ENCODE peak calls at places on chromosomes 3 and 15, in four cellular contexts. One of them, this sample, is unnamed.
A peak's percentile ranks its signal among the peaks of the same experiment; 100 is the strongest.

GRCh38 chr15:90934256-90934948 is 683 bp upstream of the UNC45A start:
- DNase-seq in stimulated activated CD8-positive, alpha-beta memory T cell treated with anti-CD3 and anti-CD28 coated beads, Interleukin-7, amount 100 ng/mL, for 1 hour: peak; percentile 67
- DNase-seq in activated CD4-positive, alpha-beta T cell treated with anti-CD3 and anti-CD28 coated beads, Interleukin-2, amount 10 ng/mL, durations not matched to agents 7 days and 5 days: peak; percentile 91
- DNase-seq in GM04504: no peak
- DNase-seq in this sample: peak; percentile 63

GRCh38 chr15:76346666-76347506 is 10.3 kb downstream of the ISL2 start:
- DNase-seq in stimulated activated CD8-positive, alpha-beta memory T cell treated with anti-CD3 and anti-CD28 coated beads, Interleukin-7, amount 100 ng/mL, for 1 hour: no peak
- DNase-seq in activated CD4-positive, alpha-beta T cell treated with anti-CD3 and anti-CD28 coated beads, Interleukin-2, amount 10 ng/mL, durations not matched to agents 7 days and 5 days: no peak
- DNase-seq in GM04504: no peak
- DNase-seq in this sample: no peak

GRCh38 chr3:146889616-146890015 is 284.5 kb upstream of the PLSCR5 start:
- DNase-seq in stimulated activated CD8-positive, alpha-beta memory T cell treated with anti-CD3 and anti-CD28 coated beads, Interleukin-7, amount 100 ng/mL, for 1 hour: no peak
- DNase-seq in activated CD4-positive, alpha-beta T cell treated with anti-CD3 and anti-CD28 coated beads, Interleukin-2, amount 10 ng/mL, durations not matched to agents 7 days and 5 days: no peak
- DNase-seq in GM04504: no peak
- DNase-seq in this sample: no peak

GRCh38 chr3:124762612-124763011 is 32.4 kb downstream of the UMPS start:
- DNase-seq in stimulated activated CD8-positive, alpha-beta memory T cell treated with anti-CD3 and anti-CD28 coated beads, Interleukin-7, amount 100 ng/mL, for 1 hour: no peak
- DNase-seq in activated CD4-positive, alpha-beta T cell treated with anti-CD3 and anti-CD28 coated beads, Interleukin-2, amount 10 ng/mL, durations not matched to agents 7 days and 5 days: no peak
- DNase-seq in GM04504: no peak
- DNase-seq in this sample: no peak

GRCh38 chr3:123026551-123027291 is 842 bp downstream of the SEMA5B start:
- DNase-seq in stimulated activated CD8-positive, alpha-beta memory T cell treated with anti-CD3 and anti-CD28 coated beads, Interleukin-7, amount 100 ng/mL, for 1 hour: no peak
- DNase-seq in activated CD4-positive, alpha-beta T cell treated with anti-CD3 and anti-CD28 coated beads, Interleukin-2, amount 10 ng/mL, durations not matched to agents 7 days and 5 days: no peak
- DNase-seq in GM04504: no peak
- DNase-seq in this sample: no peak

GRCh38 chr15:64883997-64884511 is 27.6 kb upstream of the ANKDD1A start:
- DNase-seq in stimulated activated CD8-positive, alpha-beta memory T cell treated with anti-CD3 and anti-CD28 coated beads, Interleukin-7, amount 100 ng/mL, for 1 hour: peak; percentile 45
- DNase-seq in activated CD4-positive, alpha-beta T cell treated with anti-CD3 and anti-CD28 coated beads, Interleukin-2, amount 10 ng/mL, durations not matched to agents 7 days and 5 days: peak; percentile 34
- DNase-seq in GM04504: peak; percentile 78
- DNase-seq in this sample: peak; percentile 85

GRCh38 chr15:80844011-80844732 is 65.0 kb downstream of the CEMIP start:
- DNase-seq in stimulated activated CD8-positive, alpha-beta memory T cell treated with anti-CD3 and anti-CD28 coated beads, Interleukin-7, amount 100 ng/mL, for 1 hour: no peak
- DNase-seq in activated CD4-positive, alpha-beta T cell treated with anti-CD3 and anti-CD28 coated beads, Interleukin-2, amount 10 ng/mL, durations not matched to agents 7 days and 5 days: no peak
- DNase-seq in GM04504: peak; percentile 28
- DNase-seq in this sample: peak; percentile 38

GRCh38 chr15:85354432-85354831 is 26.0 kb upstream of the AKAP13 start:
- DNase-seq in stimulated activated CD8-positive, alpha-beta memory T cell treated with anti-CD3 and anti-CD28 coated beads, Interleukin-7, amount 100 ng/mL, for 1 hour: no peak
- DNase-seq in activated CD4-positive, alpha-beta T cell treated with anti-CD3 and anti-CD28 coated beads, Interleukin-2, amount 10 ng/mL, durations not matched to agents 7 days and 5 days: no peak
- DNase-seq in GM04504: no peak
- DNase-seq in this sample: no peak

GRCh38 chr15:69664572-69665326 is 212.1 kb downstream of the RPLP1 start:
- DNase-seq in stimulated activated CD8-positive, alpha-beta memory T cell treated with anti-CD3 and anti-CD28 coated beads, Interleukin-7, amount 100 ng/mL, for 1 hour: no peak
- DNase-seq in activated CD4-positive, alpha-beta T cell treated with anti-CD3 and anti-CD28 coated beads, Interleukin-2, amount 10 ng/mL, durations not matched to agents 7 days and 5 days: no peak
- DNase-seq in GM04504: no peak
- DNase-seq in this sample: no peak

GRCh38 chr15:38740206-38740605 is 175.6 kb upstream of the RASGRP1 start:
- DNase-seq in stimulated activated CD8-positive, alpha-beta memory T cell treated with anti-CD3 and anti-CD28 coated beads, Interleukin-7, amount 100 ng/mL, for 1 hour: no peak
- DNase-seq in activated CD4-positive, alpha-beta T cell treated with anti-CD3 and anti-CD28 coated beads, Interleukin-2, amount 10 ng/mL, durations not matched to agents 7 days and 5 days: no peak
- DNase-seq in GM04504: no peak
- DNase-seq in this sample: no peak

GRCh38 chr3:122214718-122215117 is 31.2 kb downstream of the CASR start:
- DNase-seq in stimulated activated CD8-positive, alpha-beta memory T cell treated with anti-CD3 and anti-CD28 coated beads, Interleukin-7, amount 100 ng/mL, for 1 hour: no peak
- DNase-seq in activated CD4-positive, alpha-beta T cell treated with anti-CD3 and anti-CD28 coated beads, Interleukin-2, amount 10 ng/mL, durations not matched to agents 7 days and 5 days: no peak
- DNase-seq in GM04504: no peak
- DNase-seq in this sample: no peak

GRCh38 chr3:139427283-139428060 is 38.0 kb upstream of the COPB2 start:
- DNase-seq in stimulated activated CD8-positive, alpha-beta memory T cell treated with anti-CD3 and anti-CD28 coated beads, Interleukin-7, amount 100 ng/mL, for 1 hour: no peak
- DNase-seq in activated CD4-positive, alpha-beta T cell treated with anti-CD3 and anti-CD28 coated beads, Interleukin-2, amount 10 ng/mL, durations not matched to agents 7 days and 5 days: peak; percentile 46
- DNase-seq in GM04504: peak; percentile 67
- DNase-seq in this sample: peak; percentile 57

GRCh38 chr15:56679247-56679646 is 54.1 kb downstream of the ZNF280D start:
- DNase-seq in stimulated activated CD8-positive, alpha-beta memory T cell treated with anti-CD3 and anti-CD28 coated beads, Interleukin-7, amount 100 ng/mL, for 1 hour: no peak
- DNase-seq in activated CD4-positive, alpha-beta T cell treated with anti-CD3 and anti-CD28 coated beads, Interleukin-2, amount 10 ng/mL, durations not matched to agents 7 days and 5 days: no peak
- DNase-seq in GM04504: no peak
- DNase-seq in this sample: no peak

GRCh38 chr3:64176461-64176996 is 48.7 kb downstream of the PRICKLE2 start:
- DNase-seq in stimulated activated CD8-positive, alpha-beta memory T cell treated with anti-CD3 and anti-CD28 coated beads, Interleukin-7, amount 100 ng/mL, for 1 hour: no peak
- DNase-seq in activated CD4-positive, alpha-beta T cell treated with anti-CD3 and anti-CD28 coated beads, Interleukin-2, amount 10 ng/mL, durations not matched to agents 7 days and 5 days: no peak
- DNase-seq in GM04504: no peak
- DNase-seq in this sample: no peak

GRCh38 chr15:78422571-78423340 is 15.3 kb upstream of the IREB2 start:
- DNase-seq in stimulated activated CD8-positive, alpha-beta memory T cell treated with anti-CD3 and anti-CD28 coated beads, Interleukin-7, amount 100 ng/mL, for 1 hour: peak; percentile 45
- DNase-seq in activated CD4-positive, alpha-beta T cell treated with anti-CD3 and anti-CD28 coated beads, Interleukin-2, amount 10 ng/mL, durations not matched to agents 7 days and 5 days: peak; percentile 77
- DNase-seq in GM04504: no peak
- DNase-seq in this sample: no peak

GRCh38 chr15:43370310-43370974 is 401 bp downstream of the ZSCAN29 start:
- DNase-seq in stimulated activated CD8-positive, alpha-beta memory T cell treated with anti-CD3 and anti-CD28 coated beads, Interleukin-7, amount 100 ng/mL, for 1 hour: no peak
- DNase-seq in activated CD4-positive, alpha-beta T cell treated with anti-CD3 and anti-CD28 coated beads, Interleukin-2, amount 10 ng/mL, durations not matched to agents 7 days and 5 days: no peak
- DNase-seq in GM04504: no peak
- DNase-seq in this sample: no peak

GRCh38 chr3:20043398-20043797 is 3.2 kb downstream of the KAT2B start:
- DNase-seq in stimulated activated CD8-positive, alpha-beta memory T cell treated with anti-CD3 and anti-CD28 coated beads, Interleukin-7, amount 100 ng/mL, for 1 hour: no peak
- DNase-seq in activated CD4-positive, alpha-beta T cell treated with anti-CD3 and anti-CD28 coated beads, Interleukin-2, amount 10 ng/mL, durations not matched to agents 7 days and 5 days: peak; percentile 72
- DNase-seq in GM04504: no peak
- DNase-seq in this sample: no peak

GRCh38 chr3:114506622-114507300 is 212.9 kb downstream of the TIGIT start:
- DNase-seq in stimulated activated CD8-positive, alpha-beta memory T cell treated with anti-CD3 and anti-CD28 coated beads, Interleukin-7, amount 100 ng/mL, for 1 hour: no peak
- DNase-seq in activated CD4-positive, alpha-beta T cell treated with anti-CD3 and anti-CD28 coated beads, Interleukin-2, amount 10 ng/mL, durations not matched to agents 7 days and 5 days: no peak
- DNase-seq in GM04504: peak; percentile 47
- DNase-seq in this sample: peak; percentile 47